ENCODE peak calls at places on chromosomes 11 and 22, in seven cellular contexts. E is stomach; L is activated CD4-positive, alpha-beta memory T cell treated with anti-CD3 and anti-CD28 coated beads for 36 hours; J is CD8-positive, alpha-beta memory T cell; X is stimulated activated CD4-positive, alpha-beta T cell treated with anti-CD3 and anti-CD28 coated beads, Interleukin-4, amount 100 ng/mL, for 48 hours; O is OCI-LY7; M is right atrium auricular region. I is an unnamed sample.

GRCh38 chr11:102115557-102115956 is 5.3 kb downstream of the YAP1 start:
- DNase-seq in L (no peak), O (no peak), J (no peak), X (no peak), E (no peak), M (no peak), I (peak; percentile 58)

GRCh38 chr11:48184452-48184851 is 32.2 kb upstream of the OR4B1 start:
- DNase-seq in X (no peak), L (no peak), M (no peak), E (no peak), J (no peak), O (no peak), I (no peak)

GRCh38 chr22:44678245-44678979 is 23.6 kb upstream of the PRR5 start:
- DNase-seq in J (no peak), M (no peak), X (no peak), L (no peak), E (no peak), O (no peak), I (no peak)

GRCh38 chr22:37074537-37074936 is 23.0 kb downstream of the KCTD17 start:
- DNase-seq in O (no peak), J (no peak), E (no peak), L (no peak), X (no peak), M (no peak), I (no peak)

GRCh38 chr11:79167510-79168188 is 273.2 kb downstream of the TENM4 start:
- DNase-seq in O (no peak), L (no peak), E (no peak), M (no peak), X (no peak), J (no peak), I (no peak)

GRCh38 chr11:112770487-112770886 is 190.7 kb upstream of the NCAM1 start:
- DNase-seq in O (no peak), X (no peak), E (no peak), J (no peak), L (no peak), M (no peak), I (peak; percentile 38)

GRCh38 chr11:1225386-1226225 is 2.7 kb downstream of the MUC5B start:
- DNase-seq in E (no peak), X (no peak), L (no peak), M (no peak), O (no peak), J (no peak), I (peak; percentile 3)

GRCh38 chr11:134098566-134099184 is 29.8 kb downstream of the JAM3 start:
- DNase-seq in J (no peak), L (no peak), M (no peak), E (no peak), O (peak; percentile 19), X (no peak), I (no peak)

GRCh38 chr11:88324562-88325345 is 12.8 kb downstream of the CTSC start:
- DNase-seq in J (no peak), O (no peak), E (no peak), X (no peak), L (no peak), M (no peak), I (no peak)

GRCh38 chr11:61701298-61701993 is 21.3 kb downstream of the DAGLA start:
- DNase-seq in X (no peak), E (no peak), J (no peak), M (no peak), O (peak; percentile 27), L (no peak), I (peak; percentile 41)

GRCh38 chr11:45918331-45918941 is 759 bp upstream of the PEX16 start:
- DNase-seq in X (peak; percentile 56), O (peak; percentile 77), E (peak; percentile 87), M (peak; percentile 87), J (peak; percentile 44), L (peak; percentile 83), I (peak; percentile 88)